ENCODE peak calls at places on chromosomes 11 and 22, in five cellular contexts. One of them, this sample, is unnamed.

GRCh38 chr11:100874203-100874602 is 187.1 kb downstream of the ARHGAP42 start:
- DNase-seq in mammary epithelial cell: no peak
- DNase-seq in AG09309: no peak
- DNase-seq in foreskin fibroblast: no peak
- DNase-seq in AG04450: no peak
- DNase-seq in this sample: no peak

GRCh38 chr11:132093861-132094260 is 723.4 kb downstream of the NTM start:
- DNase-seq in foreskin fibroblast: no peak
- DNase-seq in mammary epithelial cell: no peak
- DNase-seq in AG04450: no peak
- DNase-seq in AG09309: no peak
- DNase-seq in this sample: no peak

GRCh38 chr11:13126430-13126829 is 117.3 kb downstream of the RASSF10 start:
- DNase-seq in AG09309: peak
- DNase-seq in AG04450: peak
- DNase-seq in foreskin fibroblast: peak
- DNase-seq in mammary epithelial cell: peak
- DNase-seq in this sample: no peak

GRCh38 chr11:118656563-118657165 is 22.8 kb downstream of the TREH start:
- DNase-seq in AG09309: no peak
- DNase-seq in AG04450: no peak
- DNase-seq in mammary epithelial cell: no peak
- DNase-seq in foreskin fibroblast: no peak
- DNase-seq in this sample: no peak

GRCh38 chr22:37244922-37245722 is 1.1 kb upstream of the RAC2 start:
- DNase-seq in foreskin fibroblast: no peak
- DNase-seq in AG04450: no peak
- DNase-seq in mammary epithelial cell: no peak
- DNase-seq in AG09309: no peak
- DNase-seq in this sample: no peak

GRCh38 chr11:134338654-134339053 is 6.9 kb downstream of the GLB1L2 start:
- DNase-seq in AG04450: no peak
- DNase-seq in mammary epithelial cell: no peak
- DNase-seq in foreskin fibroblast: no peak
- DNase-seq in AG09309: no peak
- DNase-seq in this sample: no peak

GRCh38 chr22:32327066-32327465 is 30.6 kb upstream of the RFPL3 start:
- DNase-seq in foreskin fibroblast: peak
- DNase-seq in mammary epithelial cell: peak
- DNase-seq in AG04450: no peak
- DNase-seq in AG09309: no peak
- DNase-seq in this sample: no peak

GRCh38 chr11:28529046-28529445 is 420.9 kb downstream of the METTL15 start:
- DNase-seq in AG04450: peak
- DNase-seq in foreskin fibroblast: peak
- DNase-seq in mammary epithelial cell: no peak
- DNase-seq in AG09309: peak
- DNase-seq in this sample: no peak

GRCh38 chr22:21866821-21867527 is 471 bp downstream of the MAPK1 start:
- DNase-seq in AG04450: no peak
- DNase-seq in AG09309: no peak
- DNase-seq in mammary epithelial cell: no peak
- DNase-seq in foreskin fibroblast: peak
- DNase-seq in this sample: no peak

GRCh38 chr22:50245214-50246072 is 620 bp upstream of the TUBGCP6 start:
- DNase-seq in foreskin fibroblast: peak
- DNase-seq in AG09309: no peak
- DNase-seq in mammary epithelial cell: peak
- DNase-seq in AG04450: no peak
- DNase-seq in this sample: no peak

GRCh38 chr11:2304156-2305139 is 2.6 kb downstream of the TSPAN32 start:
- DNase-seq in AG04450: no peak
- DNase-seq in AG09309: no peak
- DNase-seq in foreskin fibroblast: no peak
- DNase-seq in mammary epithelial cell: no peak
- DNase-seq in this sample: no peak

DNA sequence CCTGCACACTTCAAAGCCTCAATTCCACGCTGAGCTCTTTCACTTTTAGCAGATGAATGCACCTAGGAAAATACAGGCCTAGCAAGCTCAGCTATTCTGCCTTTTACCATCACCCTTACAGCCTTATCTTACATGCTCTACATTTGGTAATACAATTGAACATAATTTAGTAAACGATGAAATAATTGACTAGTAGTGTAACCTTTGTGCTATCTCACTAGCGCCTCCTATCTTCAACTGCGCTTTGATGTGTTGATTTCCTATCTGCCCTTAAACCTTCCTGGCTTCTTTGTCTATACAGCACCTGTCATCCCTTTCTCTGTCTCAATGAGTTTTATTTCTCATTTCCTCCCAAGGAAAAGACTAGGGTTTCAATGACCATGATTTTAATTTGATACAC is 149.7 kb downstream of the LRRC4C start:
- DNase-seq in mammary epithelial cell: no peak
- DNase-seq in foreskin fibroblast: no peak
- DNase-seq in AG04450: no peak
- DNase-seq in AG09309: no peak
- DNase-seq in this sample: no peak
- TF ChIP-seq CTCF in mammary epithelial cell: no peak
- TF ChIP-seq CTCF in foreskin fibroblast: no peak
- TF ChIP-seq CTCF in AG04450: no peak
- TF ChIP-seq CTCF in AG09309: no peak
- TF ChIP-seq CTCF in this sample: peak

DNA sequence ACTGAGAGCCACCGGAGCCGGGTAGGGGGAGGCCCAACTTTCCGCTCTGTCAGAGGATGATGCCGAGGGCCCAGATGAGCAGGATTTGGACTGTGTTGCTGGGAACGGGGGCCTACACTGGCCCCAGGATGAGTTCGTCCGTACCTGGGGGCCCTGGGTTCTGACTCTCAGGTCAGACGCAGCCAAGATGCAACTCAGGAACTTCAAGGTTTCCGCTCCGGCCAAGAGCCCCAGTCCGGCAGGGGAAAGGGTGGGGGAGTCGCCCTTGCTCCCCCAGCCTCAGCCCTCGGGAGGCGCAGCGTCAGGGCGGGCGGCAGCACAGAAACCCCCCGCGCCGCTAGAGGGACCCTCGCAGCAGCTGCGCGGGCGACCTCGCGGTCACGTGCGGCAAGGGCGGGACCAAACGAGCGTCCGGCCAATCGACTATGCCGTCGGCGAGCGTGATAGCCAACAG is 241 bp upstream of the ARL2 start:
- DNase-seq in mammary epithelial cell: peak
- DNase-seq in AG04450: peak
- DNase-seq in AG09309: peak
- DNase-seq in foreskin fibroblast: peak
- DNase-seq in this sample: peak
- TF ChIP-seq CTCF in mammary epithelial cell: no peak
- TF ChIP-seq CTCF in AG04450: no peak
- TF ChIP-seq CTCF in AG09309: no peak
- TF ChIP-seq CTCF in foreskin fibroblast: no peak
- TF ChIP-seq CTCF in this sample: peak

GRCh38 chr11:75784506-75784905 is 15.9 kb downstream of the DGAT2 start:
- DNase-seq in AG04450: no peak
- DNase-seq in foreskin fibroblast: no peak
- DNase-seq in AG09309: no peak
- DNase-seq in mammary epithelial cell: no peak
- DNase-seq in this sample: no peak
- TF ChIP-seq CTCF in AG04450: no peak
- TF ChIP-seq CTCF in foreskin fibroblast: no peak
- TF ChIP-seq CTCF in AG09309: no peak
- TF ChIP-seq CTCF in mammary epithelial cell: no peak
- TF ChIP-seq CTCF in this sample: no peak

GRCh38 chr22:40479126-40479800 is 108.9 kb downstream of the SGSM3 start:
- DNase-seq in AG04450: no peak
- DNase-seq in mammary epithelial cell: no peak
- DNase-seq in foreskin fibroblast: peak
- DNase-seq in AG09309: no peak
- DNase-seq in this sample: no peak
- TF ChIP-seq CTCF in AG04450: no peak
- TF ChIP-seq CTCF in mammary epithelial cell: no peak
- TF ChIP-seq CTCF in foreskin fibroblast: no peak
- TF ChIP-seq CTCF in AG09309: no peak
- TF ChIP-seq CTCF in this sample: no peak

GRCh38 chr11:69643646-69644045 is 2.7 kb downstream of the CCND1 start:
- DNase-seq in AG04450: no peak
- DNase-seq in AG09309: no peak
- DNase-seq in mammary epithelial cell: no peak
- DNase-seq in foreskin fibroblast: no peak
- DNase-seq in this sample: no peak
- TF ChIP-seq CTCF in AG04450: no peak
- TF ChIP-seq CTCF in AG09309: no peak
- TF ChIP-seq CTCF in mammary epithelial cell: no peak
- TF ChIP-seq CTCF in foreskin fibroblast: no peak
- TF ChIP-seq CTCF in this sample: peak

GRCh38 chr11:61384271-61385242 is 7.8 kb upstream of the TMEM216 start:
- DNase-seq in AG04450: no peak
- DNase-seq in foreskin fibroblast: peak
- DNase-seq in AG09309: no peak
- DNase-seq in mammary epithelial cell: no peak
- DNase-seq in this sample: peak
- TF ChIP-seq CTCF in AG04450: peak
- TF ChIP-seq CTCF in foreskin fibroblast: peak
- TF ChIP-seq CTCF in AG09309: peak
- TF ChIP-seq CTCF in mammary epithelial cell: peak
- TF ChIP-seq CTCF in this sample: no peak

GRCh38 chr11:26227311-26227710 is 104.6 kb upstream of the ANO3 start:
- DNase-seq in mammary epithelial cell: peak
- DNase-seq in AG04450: peak
- DNase-seq in foreskin fibroblast: peak
- DNase-seq in AG09309: peak
- DNase-seq in this sample: no peak
- TF ChIP-seq CTCF in mammary epithelial cell: peak
- TF ChIP-seq CTCF in AG04450: peak
- TF ChIP-seq CTCF in foreskin fibroblast: peak
- TF ChIP-seq CTCF in AG09309: peak
- TF ChIP-seq CTCF in this sample: no peak

GRCh38 chr11:69634069-69634468 is 6.9 kb upstream of the CCND1 start:
- DNase-seq in mammary epithelial cell: no peak
- DNase-seq in AG09309: no peak
- DNase-seq in foreskin fibroblast: no peak
- DNase-seq in AG04450: no peak
- DNase-seq in this sample: no peak
- TF ChIP-seq CTCF in mammary epithelial cell: no peak
- TF ChIP-seq CTCF in AG09309: no peak
- TF ChIP-seq CTCF in foreskin fibroblast: no peak
- TF ChIP-seq CTCF in AG04450: no peak
- TF ChIP-seq CTCF in this sample: no peak